ENCODE peak calls at places on chromosomes 2 and 18, in eight cellular contexts. One of them, this sample, is unnamed.

GRCh38 chr2:113138428-113139322 is 11.3 kb downstream of the IL1RN start:
- DNase-seq in stomach: peak; percentile 50
- DNase-seq in sigmoid colon: no peak
- DNase-seq in K562: peak; percentile 67
- DNase-seq in suprapubic skin: no peak
- DNase-seq in SK-N-SH: peak; percentile 49
- DNase-seq in GM12878: peak; percentile 64
- DNase-seq in transverse colon: no peak
- DNase-seq in this sample: peak; percentile 38

GRCh38 chr18:24799176-24799575 is 338.7 kb downstream of the HRH4 start:
- DNase-seq in SK-N-SH: no peak
- DNase-seq in K562: no peak
- DNase-seq in transverse colon: no peak
- DNase-seq in stomach: no peak
- DNase-seq in suprapubic skin: no peak
- DNase-seq in sigmoid colon: no peak
- DNase-seq in GM12878: no peak
- DNase-seq in this sample: no peak

GRCh38 chr2:215920244-215921100 is 92.9 kb downstream of the MREG start:
- DNase-seq in GM12878: no peak
- DNase-seq in stomach: peak; percentile 59
- DNase-seq in transverse colon: peak; percentile 72
- DNase-seq in suprapubic skin: no peak
- DNase-seq in SK-N-SH: peak; percentile 67
- DNase-seq in sigmoid colon: peak; percentile 87
- DNase-seq in K562: peak; percentile 37
- DNase-seq in this sample: peak; percentile 29

GRCh38 chr2:52117299-52117698 is 1085.4 kb upstream of the NRXN1 start:
- DNase-seq in K562: no peak
- DNase-seq in GM12878: no peak
- DNase-seq in SK-N-SH: no peak
- DNase-seq in transverse colon: no peak
- DNase-seq in sigmoid colon: no peak
- DNase-seq in suprapubic skin: no peak
- DNase-seq in stomach: no peak
- DNase-seq in this sample: no peak

GRCh38 chr2:226800941-226801784 is 1.5 kb upstream of the IRS1 start:
- DNase-seq in GM12878: peak; percentile 54
- DNase-seq in K562: peak; percentile 15
- DNase-seq in stomach: peak; percentile 88
- DNase-seq in transverse colon: peak; percentile 91
- DNase-seq in SK-N-SH: peak; percentile 92
- DNase-seq in suprapubic skin: peak; percentile 82
- DNase-seq in sigmoid colon: peak; percentile 93
- DNase-seq in this sample: peak; percentile 88

GRCh38 chr2:112644155-112644932 is 1.4 kb upstream of the SLC20A1 start:
- DNase-seq in K562: no peak
- DNase-seq in transverse colon: peak; percentile 72
- DNase-seq in suprapubic skin: peak; percentile 9
- DNase-seq in stomach: no peak
- DNase-seq in sigmoid colon: no peak
- DNase-seq in SK-N-SH: no peak
- DNase-seq in GM12878: no peak
- DNase-seq in this sample: no peak

GRCh38 chr2:181877181-181877664 is 14.3 kb upstream of the ITPRID2 start:
- DNase-seq in suprapubic skin: no peak
- DNase-seq in transverse colon: no peak
- DNase-seq in stomach: no peak
- DNase-seq in GM12878: no peak
- DNase-seq in SK-N-SH: no peak
- DNase-seq in K562: no peak
- DNase-seq in sigmoid colon: no peak
- DNase-seq in this sample: no peak

GRCh38 chr18:58605027-58606020 is 23.6 kb downstream of the ALPK2 start:
- DNase-seq in GM12878: peak; percentile 45
- DNase-seq in transverse colon: no peak
- DNase-seq in SK-N-SH: no peak
- DNase-seq in stomach: no peak
- DNase-seq in suprapubic skin: no peak
- DNase-seq in sigmoid colon: no peak
- DNase-seq in K562: no peak
- DNase-seq in this sample: no peak

GRCh38 chr2:46692316-46692715 is 213.0 kb downstream of the TMEM247 start:
- DNase-seq in stomach: no peak
- DNase-seq in GM12878: no peak
- DNase-seq in transverse colon: no peak
- DNase-seq in K562: no peak
- DNase-seq in SK-N-SH: no peak
- DNase-seq in suprapubic skin: no peak
- DNase-seq in sigmoid colon: no peak
- DNase-seq in this sample: no peak

GRCh38 chr2:46689993-46690392 is 210.6 kb downstream of the TMEM247 start:
- DNase-seq in SK-N-SH: no peak
- DNase-seq in sigmoid colon: no peak
- DNase-seq in stomach: no peak
- DNase-seq in GM12878: no peak
- DNase-seq in K562: no peak
- DNase-seq in transverse colon: no peak
- DNase-seq in suprapubic skin: no peak
- DNase-seq in this sample: no peak

GRCh38 chr2:46695283-46695682 is 215.9 kb downstream of the TMEM247 start:
- DNase-seq in transverse colon: no peak
- DNase-seq in K562: no peak
- DNase-seq in sigmoid colon: no peak
- DNase-seq in GM12878: no peak
- DNase-seq in SK-N-SH: no peak
- DNase-seq in suprapubic skin: no peak
- DNase-seq in stomach: no peak
- DNase-seq in this sample: no peak

GRCh38 chr2:46686811-46687210 is 207.4 kb downstream of the TMEM247 start:
- DNase-seq in GM12878: no peak
- DNase-seq in transverse colon: no peak
- DNase-seq in sigmoid colon: no peak
- DNase-seq in SK-N-SH: no peak
- DNase-seq in K562: no peak
- DNase-seq in suprapubic skin: no peak
- DNase-seq in stomach: no peak
- DNase-seq in this sample: no peak

DNA sequence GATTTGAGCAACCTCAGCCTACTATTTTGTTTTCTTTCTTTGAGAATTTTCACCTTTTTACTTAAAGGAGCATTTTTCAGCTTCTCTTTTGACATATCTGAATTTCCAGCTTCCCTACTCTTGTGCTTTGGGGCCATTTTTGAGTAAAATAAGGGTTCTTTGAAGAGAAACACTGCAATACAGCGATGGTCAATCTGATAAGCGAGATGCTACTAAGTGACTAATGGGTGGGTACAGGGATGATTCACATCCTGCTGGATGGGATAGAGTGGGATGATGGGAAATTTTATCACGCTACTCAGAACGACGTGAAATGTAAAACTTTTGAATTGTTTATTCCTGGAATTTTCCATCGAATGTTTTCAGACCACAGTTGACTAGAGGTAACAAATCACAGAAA is 211.5 kb downstream of the TMEM247 start:
- DNase-seq in transverse colon: no peak
- DNase-seq in suprapubic skin: no peak
- DNase-seq in sigmoid colon: no peak
- DNase-seq in stomach: no peak
- DNase-seq in GM12878: no peak
- DNase-seq in SK-N-SH: no peak
- DNase-seq in K562: peak; percentile 30
- DNase-seq in this sample: no peak
- TF ChIP-seq POLR2AphosphoS5 in transverse colon: no peak
- TF ChIP-seq POLR2AphosphoS5 in suprapubic skin: no peak
- TF ChIP-seq POLR2AphosphoS5 in sigmoid colon: no peak
- TF ChIP-seq POLR2AphosphoS5 in stomach: no peak
- TF ChIP-seq POLR2AphosphoS5 in GM12878: no peak
- TF ChIP-seq POLR2AphosphoS5 in SK-N-SH: peak; percentile 87
- TF ChIP-seq POLR2AphosphoS5 in K562: no peak
- TF ChIP-seq POLR2AphosphoS5 in this sample: no peak

GRCh38 chr2:240404174-240404852 is 31.1 kb upstream of the GPC1 start:
- DNase-seq in SK-N-SH: no peak
- DNase-seq in transverse colon: no peak
- DNase-seq in stomach: peak; percentile 19
- DNase-seq in sigmoid colon: no peak
- DNase-seq in GM12878: no peak
- DNase-seq in suprapubic skin: peak; percentile 67
- DNase-seq in K562: no peak
- DNase-seq in this sample: no peak
- TF ChIP-seq EP300 in SK-N-SH: no peak
- TF ChIP-seq EP300 in transverse colon: no peak
- TF ChIP-seq EP300 in stomach: no peak
- TF ChIP-seq EP300 in sigmoid colon: no peak
- TF ChIP-seq EP300 in GM12878: no peak
- TF ChIP-seq EP300 in suprapubic skin: no peak
- TF ChIP-seq EP300 in K562: no peak
- TF ChIP-seq EP300 in this sample: no peak

GRCh38 chr18:31097666-31098065 is 4.6 kb downstream of the DSC2 start:
- DNase-seq in transverse colon: peak; percentile 32
- DNase-seq in stomach: no peak
- DNase-seq in suprapubic skin: no peak
- DNase-seq in SK-N-SH: no peak
- DNase-seq in GM12878: no peak
- DNase-seq in K562: no peak
- DNase-seq in sigmoid colon: no peak
- DNase-seq in this sample: no peak

GRCh38 chr18:31098878-31099277 is 3.3 kb downstream of the DSC2 start:
- DNase-seq in GM12878: no peak
- DNase-seq in transverse colon: no peak
- DNase-seq in suprapubic skin: no peak
- DNase-seq in stomach: no peak
- DNase-seq in SK-N-SH: no peak
- DNase-seq in K562: no peak
- DNase-seq in sigmoid colon: no peak
- DNase-seq in this sample: no peak

GRCh38 chr18:31101148-31102019 is 837 bp downstream of the DSC2 start:
- DNase-seq in GM12878: no peak
- DNase-seq in SK-N-SH: peak; percentile 33
- DNase-seq in K562: peak; percentile 80
- DNase-seq in suprapubic skin: peak; percentile 83
- DNase-seq in stomach: peak; percentile 75
- DNase-seq in sigmoid colon: peak; percentile 80
- DNase-seq in transverse colon: peak; percentile 73
- DNase-seq in this sample: peak; percentile 93

GRCh38 chr18:31100598-31101147 is 1.5 kb downstream of the DSC2 start:
- DNase-seq in transverse colon: peak; percentile 56
- DNase-seq in sigmoid colon: no peak
- DNase-seq in K562: peak; percentile 49
- DNase-seq in suprapubic skin: no peak
- DNase-seq in SK-N-SH: no peak
- DNase-seq in GM12878: no peak
- DNase-seq in stomach: no peak
- DNase-seq in this sample: peak; percentile 61

DNA sequence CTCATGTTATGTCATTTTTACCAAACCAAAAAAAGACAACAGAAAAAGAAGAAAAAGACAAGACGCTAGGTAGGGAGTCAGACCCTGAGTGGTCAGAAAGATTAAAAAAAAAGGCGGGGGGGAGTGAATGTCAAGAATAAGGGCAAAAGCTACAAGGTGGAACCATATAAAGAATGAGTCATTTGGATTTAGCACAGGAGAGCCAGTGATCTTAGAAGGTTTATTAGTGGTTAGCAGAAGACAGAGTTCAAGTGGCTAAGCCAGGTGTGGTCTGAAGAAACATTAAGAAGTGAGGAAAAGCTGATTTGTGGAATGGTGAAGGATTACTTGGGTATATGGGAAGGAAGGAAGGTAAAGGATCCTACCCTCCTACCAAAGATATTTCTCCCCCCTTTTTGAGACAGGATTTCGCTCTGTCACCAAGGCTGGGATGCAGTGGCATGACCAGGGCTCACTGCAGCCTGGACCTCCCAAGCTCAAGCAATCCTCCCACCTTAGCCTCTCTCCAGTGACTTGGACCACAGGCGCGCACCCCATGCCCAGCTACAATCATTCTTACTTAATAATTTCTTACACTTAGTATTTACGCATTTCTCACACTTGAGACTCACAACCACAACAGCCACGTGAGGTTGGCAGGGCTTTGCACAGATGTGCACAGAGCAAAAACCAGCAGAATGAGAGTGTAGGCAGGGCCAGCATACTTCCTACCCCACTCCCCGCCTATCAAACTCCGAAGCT is 2.6 kb downstream of the DSC2 start:
- DNase-seq in transverse colon: peak; percentile 22
- DNase-seq in suprapubic skin: no peak
- DNase-seq in K562: no peak
- DNase-seq in stomach: no peak
- DNase-seq in SK-N-SH: no peak
- DNase-seq in GM12878: no peak
- DNase-seq in sigmoid colon: no peak
- DNase-seq in this sample: no peak
- TF ChIP-seq POLR2AphosphoS5 in transverse colon: peak; percentile 88
- TF ChIP-seq POLR2AphosphoS5 in suprapubic skin: no peak
- TF ChIP-seq POLR2AphosphoS5 in K562: no peak
- TF ChIP-seq POLR2AphosphoS5 in stomach: no peak
- TF ChIP-seq POLR2AphosphoS5 in SK-N-SH: no peak
- TF ChIP-seq POLR2AphosphoS5 in GM12878: no peak
- TF ChIP-seq POLR2AphosphoS5 in sigmoid colon: no peak
- TF ChIP-seq POLR2AphosphoS5 in this sample: no peak

GRCh38 chr2:28729698-28730097 is 21.9 kb upstream of the PPP1CB start:
- DNase-seq in K562: no peak
- DNase-seq in SK-N-SH: no peak
- DNase-seq in stomach: no peak
- DNase-seq in transverse colon: no peak
- DNase-seq in GM12878: no peak
- DNase-seq in sigmoid colon: no peak
- DNase-seq in suprapubic skin: no peak
- DNase-seq in this sample: no peak
- TF ChIP-seq EP300 in K562: no peak
- TF ChIP-seq EP300 in SK-N-SH: no peak
- TF ChIP-seq EP300 in stomach: no peak
- TF ChIP-seq EP300 in transverse colon: no peak
- TF ChIP-seq EP300 in GM12878: no peak
- TF ChIP-seq EP300 in sigmoid colon: no peak
- TF ChIP-seq EP300 in suprapubic skin: no peak
- TF ChIP-seq EP300 in this sample: no peak

GRCh38 chr18:46452820-46453219 is 204.2 kb downstream of the LOXHD1 start:
- DNase-seq in stomach: no peak
- DNase-seq in suprapubic skin: no peak
- DNase-seq in SK-N-SH: no peak
- DNase-seq in transverse colon: no peak
- DNase-seq in sigmoid colon: no peak
- DNase-seq in K562: no peak
- DNase-seq in GM12878: no peak
- DNase-seq in this sample: no peak
- TF ChIP-seq POLR2AphosphoS5 in stomach: no peak
- TF ChIP-seq POLR2AphosphoS5 in suprapubic skin: no peak
- TF ChIP-seq POLR2AphosphoS5 in SK-N-SH: no peak
- TF ChIP-seq POLR2AphosphoS5 in transverse colon: no peak
- TF ChIP-seq POLR2AphosphoS5 in sigmoid colon: no peak
- TF ChIP-seq POLR2AphosphoS5 in K562: no peak
- TF ChIP-seq POLR2AphosphoS5 in GM12878: no peak
- TF ChIP-seq POLR2AphosphoS5 in this sample: no peak

This sample was measured in upper lobe of left lung.